ENCODE peak calls at places on chromosomes 5 and 9, in six cellular contexts. One of them, this sample, is unnamed.
A peak's percentile ranks its signal among the peaks of the same experiment; 100 is the strongest.

GRCh38 chr5:116953251-116953934 is 378.8 kb upstream of the SEMA6A start:
- DNase-seq in HCT116: no peak
- DNase-seq in epithelial cell of esophagus: no peak
- DNase-seq in tibial artery: no peak
- DNase-seq in heart left ventricle: no peak
- DNase-seq in fibroblast of lung: no peak
- DNase-seq in this sample: no peak

GRCh38 chr9:75027187-75028107 is 646 bp downstream of the CARNMT1 start:
- DNase-seq in HCT116: peak; percentile 2
- DNase-seq in epithelial cell of esophagus: peak; percentile 37
- DNase-seq in tibial artery: peak; percentile 76
- DNase-seq in heart left ventricle: peak; percentile 60
- DNase-seq in fibroblast of lung: peak; percentile 44
- DNase-seq in this sample: peak; percentile 64

GRCh38 chr5:135194573-135195266 is 160.7 kb upstream of the PITX1 start:
- DNase-seq in HCT116: no peak
- DNase-seq in epithelial cell of esophagus: no peak
- DNase-seq in tibial artery: no peak
- DNase-seq in heart left ventricle: peak; percentile 13
- DNase-seq in fibroblast of lung: peak; percentile 74
- DNase-seq in this sample: no peak

GRCh38 chr5:36373527-36374086 is 71.9 kb upstream of the RANBP3L start:
- DNase-seq in HCT116: no peak
- DNase-seq in epithelial cell of esophagus: peak; percentile 98
- DNase-seq in tibial artery: peak; percentile 90
- DNase-seq in heart left ventricle: peak; percentile 38
- DNase-seq in fibroblast of lung: peak; percentile 80
- DNase-seq in this sample: peak; percentile 89

GRCh38 chr9:13778486-13779110 is 499.1 kb upstream of the MPDZ start:
- DNase-seq in HCT116: no peak
- DNase-seq in epithelial cell of esophagus: no peak
- DNase-seq in tibial artery: no peak
- DNase-seq in heart left ventricle: no peak
- DNase-seq in fibroblast of lung: peak; percentile 54
- DNase-seq in this sample: no peak

GRCh38 chr5:38756068-38756467 is 89.7 kb upstream of the OSMR start:
- DNase-seq in HCT116: no peak
- DNase-seq in epithelial cell of esophagus: no peak
- DNase-seq in tibial artery: no peak
- DNase-seq in heart left ventricle: no peak
- DNase-seq in fibroblast of lung: no peak
- DNase-seq in this sample: no peak

GRCh38 chr9:114507726-114508125 is 2.5 kb upstream of the WHRN start:
- DNase-seq in HCT116: no peak
- DNase-seq in epithelial cell of esophagus: peak; percentile 54
- DNase-seq in tibial artery: no peak
- DNase-seq in heart left ventricle: no peak
- DNase-seq in fibroblast of lung: no peak
- DNase-seq in this sample: no peak

GRCh38 chr9:96599298-96599697 is 20.3 kb downstream of the CDC14B start:
- DNase-seq in HCT116: no peak
- DNase-seq in epithelial cell of esophagus: no peak
- DNase-seq in tibial artery: no peak
- DNase-seq in heart left ventricle: no peak
- DNase-seq in fibroblast of lung: no peak
- DNase-seq in this sample: peak; percentile 63

GRCh38 chr9:114718801-114719221 is 36.8 kb upstream of the TEX48 start:
- DNase-seq in HCT116: peak; percentile 88
- DNase-seq in epithelial cell of esophagus: peak; percentile 91
- DNase-seq in tibial artery: no peak
- DNase-seq in heart left ventricle: no peak
- DNase-seq in fibroblast of lung: peak; percentile 63
- DNase-seq in this sample: no peak

GRCh38 chr9:22030101-22030598 is 21.0 kb upstream of the CDKN2B start:
- DNase-seq in HCT116: no peak
- DNase-seq in epithelial cell of esophagus: peak; percentile 83
- DNase-seq in tibial artery: no peak
- DNase-seq in heart left ventricle: no peak
- DNase-seq in fibroblast of lung: peak; percentile 77
- DNase-seq in this sample: peak; percentile 81

GRCh38 chr5:151284392-151284967 is 19.1 kb downstream of the SLC36A3 start:
- DNase-seq in HCT116: peak; percentile 21
- DNase-seq in epithelial cell of esophagus: no peak
- DNase-seq in tibial artery: no peak
- DNase-seq in heart left ventricle: no peak
- DNase-seq in fibroblast of lung: no peak
- DNase-seq in this sample: no peak

GRCh38 chr9:81597749-81598497 is 91.4 kb downstream of the TLE1 start:
- DNase-seq in HCT116: no peak
- DNase-seq in epithelial cell of esophagus: no peak
- DNase-seq in tibial artery: no peak
- DNase-seq in heart left ventricle: peak; percentile 47
- DNase-seq in fibroblast of lung: no peak
- DNase-seq in this sample: no peak

GRCh38 chr9:18726546-18726945 is 252.6 kb downstream of the ADAMTSL1 start:
- DNase-seq in HCT116: no peak
- DNase-seq in epithelial cell of esophagus: no peak
- DNase-seq in tibial artery: no peak
- DNase-seq in heart left ventricle: no peak
- DNase-seq in fibroblast of lung: no peak
- DNase-seq in this sample: peak; percentile 74

GRCh38 chr5:101346906-101347305 is 443.8 kb upstream of the ST8SIA4 start:
- DNase-seq in HCT116: no peak
- DNase-seq in epithelial cell of esophagus: no peak
- DNase-seq in tibial artery: no peak
- DNase-seq in heart left ventricle: no peak
- DNase-seq in fibroblast of lung: no peak
- DNase-seq in this sample: no peak

GRCh38 chr5:172496671-172497371 is 42.5 kb upstream of the SH3PXD2B start:
- DNase-seq in HCT116: no peak
- DNase-seq in epithelial cell of esophagus: no peak
- DNase-seq in tibial artery: peak; percentile 64
- DNase-seq in heart left ventricle: peak; percentile 54
- DNase-seq in fibroblast of lung: peak; percentile 74
- DNase-seq in this sample: peak; percentile 20

GRCh38 chr5:116176124-116176523 is 91.3 kb downstream of the COMMD10 start:
- DNase-seq in HCT116: peak; percentile 23
- DNase-seq in epithelial cell of esophagus: peak; percentile 68
- DNase-seq in tibial artery: no peak
- DNase-seq in heart left ventricle: no peak
- DNase-seq in fibroblast of lung: no peak
- DNase-seq in this sample: no peak

GRCh38 chr9:120579139-120579749 is 723 bp downstream of the CDK5RAP2 start:
- DNase-seq in HCT116: no peak
- DNase-seq in epithelial cell of esophagus: peak; percentile 28
- DNase-seq in tibial artery: no peak
- DNase-seq in heart left ventricle: no peak
- DNase-seq in fibroblast of lung: no peak
- DNase-seq in this sample: no peak

GRCh38 chr9:2117527-2117926 is 102.4 kb downstream of the SMARCA2 start:
- DNase-seq in HCT116: no peak
- DNase-seq in epithelial cell of esophagus: no peak
- DNase-seq in tibial artery: no peak
- DNase-seq in heart left ventricle: no peak
- DNase-seq in fibroblast of lung: no peak
- DNase-seq in this sample: no peak

DNA sequence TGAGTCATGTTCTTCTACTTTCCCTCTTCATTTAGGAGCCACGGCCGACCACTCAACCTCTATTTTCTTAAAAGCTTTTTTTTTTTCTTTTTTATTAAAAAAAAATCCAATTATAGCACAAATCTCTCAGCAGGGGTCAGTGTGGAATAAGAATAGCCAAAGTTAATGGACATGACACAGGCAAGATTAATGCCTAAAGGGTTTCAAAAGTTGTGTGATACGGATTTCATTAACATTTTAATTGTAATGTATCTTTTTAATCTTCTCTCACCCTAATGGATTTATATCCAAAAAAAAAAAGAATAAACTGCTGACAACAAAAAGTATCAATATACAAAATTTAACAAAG is 5.4 kb downstream of the NACC2 start:
- DNase-seq in HCT116: no peak
- DNase-seq in epithelial cell of esophagus: no peak
- DNase-seq in tibial artery: no peak
- DNase-seq in heart left ventricle: no peak
- DNase-seq in fibroblast of lung: peak; percentile 35
- DNase-seq in this sample: peak; percentile 52
- TF ChIP-seq CTCF in HCT116: no peak
- TF ChIP-seq CTCF in epithelial cell of esophagus: peak; percentile 28
- TF ChIP-seq CTCF in tibial artery: peak; percentile 32
- TF ChIP-seq CTCF in heart left ventricle: peak; percentile 57
- TF ChIP-seq CTCF in fibroblast of lung: peak; percentile 36
- TF ChIP-seq CTCF in this sample: peak; percentile 53

GRCh38 chr9:131349522-131349880 is 44.4 kb upstream of the PRRC2B start:
- DNase-seq in HCT116: no peak
- DNase-seq in epithelial cell of esophagus: no peak
- DNase-seq in tibial artery: no peak
- DNase-seq in heart left ventricle: no peak
- DNase-seq in fibroblast of lung: no peak
- DNase-seq in this sample: no peak
- H3K4me3 ChIP-seq in HCT116: no peak overlapping the region
- H3K4me3 ChIP-seq in epithelial cell of esophagus: no peak overlapping the region
- H3K4me3 ChIP-seq in tibial artery: no peak overlapping the region
- H3K4me3 ChIP-seq in heart left ventricle: no peak overlapping the region
- H3K4me3 ChIP-seq in fibroblast of lung: no peak overlapping the region
- H3K4me3 ChIP-seq in this sample: no peak overlapping the region

DNA sequence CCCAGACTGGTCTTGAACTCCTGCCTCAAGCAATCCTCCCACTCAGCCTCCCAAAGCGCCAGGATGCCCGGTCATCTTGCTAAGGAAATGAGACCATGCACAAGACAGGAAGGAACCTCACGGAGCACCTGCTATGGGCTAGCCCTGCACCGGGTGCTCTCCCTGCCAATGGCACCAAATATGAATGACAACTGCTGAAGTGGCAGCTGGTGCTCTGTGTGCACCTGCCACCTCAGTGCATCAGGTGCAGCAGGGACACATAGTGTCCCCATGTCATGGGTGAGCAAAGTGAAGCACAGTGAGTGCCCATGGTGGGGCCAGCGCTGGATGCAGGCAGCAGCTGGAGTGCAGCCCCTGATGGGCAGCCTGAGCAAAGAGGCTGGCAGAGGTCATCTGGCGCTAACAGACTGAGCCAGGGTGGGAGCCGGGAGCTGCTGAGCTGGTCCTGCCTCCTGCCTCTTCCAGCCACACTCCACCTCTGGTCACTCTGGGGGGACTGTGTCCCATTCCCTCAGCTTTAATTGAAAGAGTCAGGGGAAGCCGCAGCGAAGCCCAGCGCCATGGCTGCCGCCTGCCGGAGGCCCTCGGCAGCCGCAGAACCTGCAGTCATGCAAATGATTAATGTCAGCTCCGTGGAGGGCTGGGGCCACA is 46.4 kb downstream of the BARX1 start:
- DNase-seq in HCT116: no peak
- DNase-seq in epithelial cell of esophagus: no peak
- DNase-seq in tibial artery: no peak
- DNase-seq in heart left ventricle: no peak
- DNase-seq in fibroblast of lung: no peak
- DNase-seq in this sample: no peak
- TF ChIP-seq CTCF in HCT116: no peak
- TF ChIP-seq CTCF in epithelial cell of esophagus: no peak
- TF ChIP-seq CTCF in tibial artery: no peak
- TF ChIP-seq CTCF in heart left ventricle: no peak
- TF ChIP-seq CTCF in fibroblast of lung: no peak
- TF ChIP-seq CTCF in this sample: no peak

GRCh38 chr5:16713386-16713928 is 96.7 kb upstream of the RETREG1 start:
- DNase-seq in HCT116: no peak
- DNase-seq in epithelial cell of esophagus: no peak
- DNase-seq in tibial artery: no peak
- DNase-seq in heart left ventricle: no peak
- DNase-seq in fibroblast of lung: peak; percentile 69
- DNase-seq in this sample: peak; percentile 28
- H3K4me3 ChIP-seq in HCT116: no peak overlapping the region
- H3K4me3 ChIP-seq in epithelial cell of esophagus: no peak overlapping the region
- H3K4me3 ChIP-seq in tibial artery: peak overlapping the region; percentile 20
- H3K4me3 ChIP-seq in heart left ventricle: peak overlapping the region; percentile 42
- H3K4me3 ChIP-seq in fibroblast of lung: peak overlapping the region; percentile 47
- H3K4me3 ChIP-seq in this sample: peak overlapping the region; percentile 23

This sample was measured in fibroblast of villous mesenchyme.